ENCODE peak calls at places on chromosome 14, in seven cellular contexts. One of them, this sample, is unnamed.

GRCh38 chr14:105913221-105913620 is 386.8 kb downstream of the TMEM121 start:
- DNase-seq in CD4-positive, alpha-beta T cell: no peak
- DNase-seq in effector memory CD4-positive, alpha-beta T cell: no peak
- DNase-seq in PC-3: no peak
- DNase-seq in lung: no peak
- DNase-seq in SK-N-MC: no peak
- DNase-seq in spleen: peak; percentile 63
- DNase-seq in this sample: no peak

GRCh38 chr14:77638738-77639137 is 22.3 kb upstream of the SPTLC2 start:
- DNase-seq in CD4-positive, alpha-beta T cell: no peak
- DNase-seq in effector memory CD4-positive, alpha-beta T cell: no peak
- DNase-seq in PC-3: peak; percentile 82
- DNase-seq in lung: no peak
- DNase-seq in SK-N-MC: no peak
- DNase-seq in spleen: no peak
- DNase-seq in this sample: no peak

GRCh38 chr14:25757364-25757763 is 707.4 kb upstream of the STXBP6 start:
- DNase-seq in CD4-positive, alpha-beta T cell: no peak
- DNase-seq in effector memory CD4-positive, alpha-beta T cell: no peak
- DNase-seq in PC-3: no peak
- DNase-seq in lung: no peak
- DNase-seq in SK-N-MC: no peak
- DNase-seq in spleen: no peak
- DNase-seq in this sample: no peak

GRCh38 chr14:66069830-66070541 is 416.2 kb upstream of the CCDC196 start:
- DNase-seq in CD4-positive, alpha-beta T cell: no peak
- DNase-seq in effector memory CD4-positive, alpha-beta T cell: no peak
- DNase-seq in PC-3: peak; percentile 48
- DNase-seq in lung: no peak
- DNase-seq in SK-N-MC: no peak
- DNase-seq in spleen: no peak
- DNase-seq in this sample: no peak

GRCh38 chr14:28676481-28676880 is 90.1 kb upstream of the FOXG1 start:
- DNase-seq in CD4-positive, alpha-beta T cell: no peak
- DNase-seq in effector memory CD4-positive, alpha-beta T cell: no peak
- DNase-seq in PC-3: peak; percentile 98
- DNase-seq in lung: no peak
- DNase-seq in SK-N-MC: no peak
- DNase-seq in spleen: no peak
- DNase-seq in this sample: no peak

GRCh38 chr14:72663076-72663487 is 230.8 kb downstream of the DPF3 start:
- DNase-seq in CD4-positive, alpha-beta T cell: no peak
- DNase-seq in effector memory CD4-positive, alpha-beta T cell: no peak
- DNase-seq in PC-3: no peak
- DNase-seq in lung: no peak
- DNase-seq in SK-N-MC: no peak
- DNase-seq in spleen: no peak
- DNase-seq in this sample: no peak

GRCh38 chr14:96037891-96038557 is 1.1 kb upstream of the C14orf132 start:
- DNase-seq in CD4-positive, alpha-beta T cell: no peak
- DNase-seq in effector memory CD4-positive, alpha-beta T cell: no peak
- DNase-seq in PC-3: no peak
- DNase-seq in lung: peak; percentile 83
- DNase-seq in SK-N-MC: no peak
- DNase-seq in spleen: no peak
- DNase-seq in this sample: no peak

GRCh38 chr14:20782280-20782890 is 1.3 kb downstream of the RNASE6 start:
- DNase-seq in CD4-positive, alpha-beta T cell: no peak
- DNase-seq in effector memory CD4-positive, alpha-beta T cell: no peak
- DNase-seq in PC-3: peak; percentile 31
- DNase-seq in lung: no peak
- DNase-seq in SK-N-MC: no peak
- DNase-seq in spleen: no peak
- DNase-seq in this sample: no peak

GRCh38 chr14:99744199-99744872 is 48.9 kb upstream of the EML1 start:
- DNase-seq in CD4-positive, alpha-beta T cell: no peak
- DNase-seq in effector memory CD4-positive, alpha-beta T cell: no peak
- DNase-seq in PC-3: no peak
- DNase-seq in lung: no peak
- DNase-seq in SK-N-MC: peak; percentile 73
- DNase-seq in spleen: no peak
- DNase-seq in this sample: no peak

GRCh38 chr14:66099931-66100330 is 386.2 kb upstream of the CCDC196 start:
- DNase-seq in CD4-positive, alpha-beta T cell: no peak
- DNase-seq in effector memory CD4-positive, alpha-beta T cell: no peak
- DNase-seq in PC-3: no peak
- DNase-seq in lung: no peak
- DNase-seq in SK-N-MC: no peak
- DNase-seq in spleen: no peak
- DNase-seq in this sample: no peak

GRCh38 chr14:61887628-61888027 is 125.4 kb downstream of the SNAPC1 start:
- DNase-seq in CD4-positive, alpha-beta T cell: no peak
- DNase-seq in effector memory CD4-positive, alpha-beta T cell: no peak
- DNase-seq in PC-3: peak; percentile 18
- DNase-seq in lung: no peak
- DNase-seq in SK-N-MC: no peak
- DNase-seq in spleen: no peak
- DNase-seq in this sample: no peak

GRCh38 chr14:90675399-90675798 is 140.8 kb downstream of the TTC7B start:
- DNase-seq in CD4-positive, alpha-beta T cell: no peak
- DNase-seq in effector memory CD4-positive, alpha-beta T cell: no peak
- DNase-seq in PC-3: peak; percentile 41
- DNase-seq in lung: no peak
- DNase-seq in SK-N-MC: no peak
- DNase-seq in spleen: no peak
- DNase-seq in this sample: no peak
- H3K27ac ChIP-seq in CD4-positive, alpha-beta T cell: no peak overlapping the region
- H3K27ac ChIP-seq in effector memory CD4-positive, alpha-beta T cell: no peak overlapping the region
- H3K27ac ChIP-seq in PC-3: no peak overlapping the region
- H3K27ac ChIP-seq in lung: no peak overlapping the region
- H3K27ac ChIP-seq in SK-N-MC: no peak overlapping the region
- H3K27ac ChIP-seq in spleen: no peak overlapping the region
- H3K27ac ChIP-seq in this sample: no peak overlapping the region

DNA sequence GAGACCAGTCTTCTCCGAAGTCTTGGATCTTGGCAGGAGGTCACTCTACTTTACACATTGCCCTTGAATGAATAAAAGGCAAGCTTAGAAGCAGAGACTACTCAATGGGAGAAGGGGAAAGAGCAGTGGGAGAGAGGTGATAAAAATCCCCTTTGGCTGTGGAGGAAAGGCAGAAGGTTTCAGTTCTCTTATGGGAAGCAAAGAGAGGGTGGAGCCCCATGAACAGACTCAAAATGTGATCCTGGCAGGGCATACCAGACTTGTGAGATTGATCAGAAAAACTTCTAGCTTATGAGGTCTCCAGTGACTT is 49.6 kb upstream of the HECTD1 start:
- DNase-seq in CD4-positive, alpha-beta T cell: no peak
- DNase-seq in effector memory CD4-positive, alpha-beta T cell: no peak
- DNase-seq in PC-3: no peak
- DNase-seq in lung: no peak
- DNase-seq in SK-N-MC: no peak
- DNase-seq in spleen: no peak
- DNase-seq in this sample: no peak
- H3K27ac ChIP-seq in CD4-positive, alpha-beta T cell: no peak overlapping the region
- H3K27ac ChIP-seq in effector memory CD4-positive, alpha-beta T cell: no peak overlapping the region
- H3K27ac ChIP-seq in PC-3: no peak overlapping the region
- H3K27ac ChIP-seq in lung: no peak overlapping the region
- H3K27ac ChIP-seq in SK-N-MC: no peak overlapping the region
- H3K27ac ChIP-seq in spleen: no peak overlapping the region
- H3K27ac ChIP-seq in this sample: no peak overlapping the region

GRCh38 chr14:104368751-104369100 is 210.8 kb upstream of the C14orf180 start:
- DNase-seq in CD4-positive, alpha-beta T cell: no peak
- DNase-seq in effector memory CD4-positive, alpha-beta T cell: no peak
- DNase-seq in PC-3: no peak
- DNase-seq in lung: no peak
- DNase-seq in SK-N-MC: no peak
- DNase-seq in spleen: no peak
- DNase-seq in this sample: no peak
- H3K27ac ChIP-seq in CD4-positive, alpha-beta T cell: no peak overlapping the region
- H3K27ac ChIP-seq in effector memory CD4-positive, alpha-beta T cell: no peak overlapping the region
- H3K27ac ChIP-seq in PC-3: no peak overlapping the region
- H3K27ac ChIP-seq in lung: no peak overlapping the region
- H3K27ac ChIP-seq in SK-N-MC: no peak overlapping the region
- H3K27ac ChIP-seq in spleen: no peak overlapping the region
- H3K27ac ChIP-seq in this sample: no peak overlapping the region

GRCh38 chr14:102508774-102509743 is 517 bp downstream of the ANKRD9 start:
- DNase-seq in CD4-positive, alpha-beta T cell: peak; percentile 47
- DNase-seq in effector memory CD4-positive, alpha-beta T cell: peak; percentile 57
- DNase-seq in PC-3: peak; percentile 32
- DNase-seq in lung: no peak
- DNase-seq in SK-N-MC: no peak
- DNase-seq in spleen: peak; percentile 88
- DNase-seq in this sample: no peak
- H3K27ac ChIP-seq in CD4-positive, alpha-beta T cell: no peak overlapping the region
- H3K27ac ChIP-seq in effector memory CD4-positive, alpha-beta T cell: no peak overlapping the region
- H3K27ac ChIP-seq in PC-3: peak overlapping the region; percentile 71
- H3K27ac ChIP-seq in lung: peak overlapping the region; percentile 89
- H3K27ac ChIP-seq in SK-N-MC: peak overlapping the region; percentile 25
- H3K27ac ChIP-seq in spleen: peak overlapping the region; percentile 78
- H3K27ac ChIP-seq in this sample: no peak overlapping the region